ENCODE peak calls at places on chromosomes 12 and 14, in nine cellular contexts. T is psoas muscle, H is IMR-90, G is HCT116, U is Panc1, W is A549, L is heart left ventricle, V is right lobe of liver, X is lower lobe of right lung. F is an unnamed sample. For H3K4me1, the result is how much of the 10 kb centered on the place peaks cover.

GRCh38 chr12:38956337-38956736 is 50.9 kb upstream of the CPNE8 start:
- ATAC-seq in T (no peak), H (no peak), G (no peak), U (no peak), W (no peak), L (no peak), V (no peak), X (no peak), F (no peak)

GRCh38 chr12:89529738-89530137 is 3.9 kb upstream of the POC1B start:
- ATAC-seq in T (no peak), H (peak), G (no peak), U (no peak), W (no peak), L (no peak), V (peak), X (peak), F (no peak)

GRCh38 chr14:68781161-68782021 is 11.5 kb downstream of the ZFP36L1 start:
- ATAC-seq in T (no peak), H (no peak), G (no peak), U (no peak), W (no peak), L (peak), V (no peak), X (peak), F (no peak)

GRCh38 chr14:37546621-37547447 is 48.2 kb downstream of the FOXA1 start:
- ATAC-seq in T (no peak), H (peak), G (no peak), U (peak), W (peak), L (no peak), V (peak), X (peak), F (no peak)

GRCh38 chr12:32136404-32136803 is 29.8 kb downstream of the BICD1 start:
- ATAC-seq in T (no peak), H (no peak), G (no peak), U (no peak), W (no peak), L (no peak), V (no peak), X (no peak), F (no peak)

GRCh38 chr14:89915114-89915878 is 39.2 kb downstream of the EFCAB11 start:
- ATAC-seq in T (peak), H (peak), G (peak), U (no peak), W (peak), L (peak), V (peak), X (peak), F (peak)

GRCh38 chr12:124437621-124438414 is 129.6 kb downstream of the NCOR2 start:
- ATAC-seq in T (no peak), H (no peak), G (no peak), U (no peak), W (no peak), L (no peak), V (no peak), X (no peak), F (no peak)

GRCh38 chr12:64687816-64688599 is 71.2 kb downstream of the GNS start:
- ATAC-seq in T (no peak), H (peak), G (no peak), U (peak), W (peak), L (peak), V (no peak), X (no peak), F (peak)

GRCh38 chr12:101697930-101698781 is 716 bp downstream of the CHPT1 start:
- ATAC-seq in T (peak), H (peak), G (peak), U (peak), W (peak), L (peak), V (peak), X (peak), F (peak)

GRCh38 chr12:95336387-95337067 is 118.9 kb downstream of the VEZT start:
- ATAC-seq in T (peak), H (peak), G (peak), U (peak), W (peak), L (peak), V (peak), X (peak), F (peak)

GRCh38 chr14:34965365-34965764 is 17.4 kb upstream of the SRP54 start:
- ATAC-seq in T (no peak), H (no peak), G (no peak), U (no peak), W (no peak), L (peak), V (no peak), X (no peak), F (no peak)

GRCh38 chr12:21144309-21144708 is 13.3 kb downstream of the SLCO1B1 start:
- ATAC-seq in T (no peak), H (no peak), G (no peak), U (no peak), W (peak), L (no peak), V (peak), X (no peak), F (no peak)

GRCh38 chr12:103751171-103751570 is 89.9 kb downstream of the NT5DC3 start:
- ATAC-seq in T (no peak), H (no peak), G (peak), U (peak), W (peak), L (no peak), V (no peak), X (no peak), F (no peak)

GRCh38 chr14:58077621-58078020 is 74.4 kb downstream of the ARMH4 start:
- ATAC-seq in T (no peak), H (peak), G (no peak), U (no peak), W (no peak), L (no peak), V (no peak), X (no peak), F (no peak)

GRCh38 chr12:115398311-115398781 is 714.4 kb upstream of the TBX3 start:
- ATAC-seq in T (no peak), H (no peak), G (peak), U (no peak), W (peak), L (peak), V (peak), X (no peak), F (no peak)

GRCh38 chr12:45458854-45459807 is 243.2 kb downstream of the ANO6 start:
- ATAC-seq in T (no peak), H (no peak), G (no peak), U (no peak), W (no peak), L (peak), V (no peak), X (no peak), F (no peak)

GRCh38 chr14:81473456-81474155 is 60.0 kb downstream of the SEL1L start:
- ATAC-seq in T (no peak), H (no peak), G (no peak), U (no peak), W (no peak), L (no peak), V (no peak), X (no peak), F (no peak)

GRCh38 chr12:3262466-3262865 is 185.3 kb downstream of the TSPAN9 start:
- ATAC-seq in T (no peak), H (no peak), G (no peak), U (no peak), W (no peak), L (no peak), V (peak), X (no peak), F (no peak)

GRCh38 chr12:4932576-4932975 is 22.9 kb downstream of the KCNA1 start:
- ATAC-seq in T (no peak), H (no peak), G (no peak), U (no peak), W (no peak), L (no peak), V (no peak), X (no peak), F (no peak)

GRCh38 chr12:67592228-67593011 is 56.1 kb upstream of the DYRK2 start:
- ATAC-seq in T (peak), H (peak), G (peak), U (no peak), W (no peak), L (peak), V (peak), X (peak), F (no peak)

GRCh38 chr14:94088516-94088915 is 7.4 kb downstream of the IFI27L1 start:
- ATAC-seq in T (no peak), H (peak), G (no peak), U (no peak), W (no peak), L (no peak), V (no peak), X (no peak), F (no peak)

GRCh38 chr14:28754209-28754985 is 12.2 kb upstream of the FOXG1 start:
- ATAC-seq in T (peak), H (peak), G (no peak), U (peak), W (peak), L (no peak), V (peak), X (no peak), F (no peak)

GRCh38 chr12:93720559-93720958 is 43.4 kb downstream of the CRADD start:
- ATAC-seq in T (no peak), H (no peak), G (no peak), U (no peak), W (no peak), L (no peak), V (no peak), X (no peak), F (no peak)

GRCh38 chr14:72743626-72744025 is 150.3 kb downstream of the DPF3 start:
- ATAC-seq in T (no peak), H (no peak), G (no peak), U (no peak), W (no peak), L (no peak), V (no peak), X (no peak), F (no peak)

GRCh38 chr14:50524731-50525510 is 7.4 kb downstream of the MAP4K5 start:
- ATAC-seq in T (no peak), H (no peak), G (no peak), U (no peak), W (no peak), L (no peak), V (no peak), X (no peak), F (no peak)

GRCh38 chr14:56870336-56870735 is 60.1 kb upstream of the OTX2 start:
- ATAC-seq in T (no peak), H (no peak), G (no peak), U (no peak), W (no peak), L (no peak), V (no peak), X (no peak), F (no peak)

GRCh38 chr12:20212658-20213387 is 155.5 kb upstream of the PDE3A start:
- ATAC-seq in T (peak), H (peak), G (peak), U (peak), W (peak), L (peak), V (peak), X (peak), F (peak)

GRCh38 chr12:98895086-98895651 is 250.1 kb downstream of the APAF1 start:
- ATAC-seq in T (no peak), H (no peak), G (no peak), U (no peak), W (no peak), L (no peak), V (no peak), X (no peak), F (no peak)

GRCh38 chr14:76782115-76782884 is 21.0 kb downstream of the VASH1 start:
- ATAC-seq in T (peak), H (no peak), G (no peak), U (no peak), W (no peak), L (no peak), V (no peak), X (no peak), F (no peak)

GRCh38 chr12:58765653-58766554 is 154.4 kb downstream of the LRIG3 start:
- ATAC-seq in T (no peak), H (peak), G (no peak), U (no peak), W (peak), L (peak), V (peak), X (peak), F (no peak)

GRCh38 chr14:61720302-61720677 is 25.0 kb downstream of the HIF1A start:
- ATAC-seq in T (no peak), H (no peak), G (no peak), U (no peak), W (no peak), L (no peak), V (no peak), X (no peak), F (no peak)

GRCh38 chr14:62002636-62003035 is 240.4 kb downstream of the SNAPC1 start:
- ATAC-seq in T (no peak), H (no peak), G (no peak), U (no peak), W (no peak), L (no peak), V (no peak), X (no peak), F (no peak)

GRCh38 chr12:14612250-14612649 is 44.6 kb upstream of the PLBD1 start:
- ATAC-seq in T (no peak), H (no peak), G (no peak), U (no peak), W (no peak), L (no peak), V (no peak), X (no peak), F (no peak)

GRCh38 chr14:97706814-97707213 is 909.6 kb downstream of the VRK1 start:
- ATAC-seq in T (no peak), H (no peak), G (no peak), U (no peak), W (no peak), L (peak), V (no peak), X (peak), F (no peak)

GRCh38 chr12:94225924-94226630 is 77.7 kb downstream of the PLXNC1 start:
- ATAC-seq in T (no peak), H (no peak), G (no peak), U (no peak), W (no peak), L (no peak), V (no peak), X (no peak), F (no peak)

GRCh38 chr14:75254901-75255300 is 23.7 kb upstream of the FOS start:
- ATAC-seq in T (no peak), H (no peak), G (no peak), U (no peak), W (no peak), L (no peak), V (peak), X (no peak), F (no peak)

GRCh38 chr12:121289962-121290361 is 6.5 kb downstream of the CAMKK2 start:
- ATAC-seq in T (no peak), H (no peak), G (no peak), U (no peak), W (no peak), L (peak), V (peak), X (no peak), F (no peak)

GRCh38 chr14:32110200-32110896 is 33.2 kb downstream of the ARHGAP5 start:
- ATAC-seq in T (no peak), H (peak), G (no peak), U (no peak), W (peak), L (no peak), V (no peak), X (no peak), F (no peak)

GRCh38 chr12:98440165-98440581 is 75.2 kb upstream of the TMPO start:
- ATAC-seq in T (peak), H (peak), G (no peak), U (no peak), W (peak), L (peak), V (peak), X (peak), F (peak)

GRCh38 chr14:105253329-105253682 is 5.0 kb downstream of the BTBD6 start:
- ATAC-seq in T (no peak), H (no peak), G (no peak), U (no peak), W (no peak), L (no peak), V (no peak), X (no peak), F (no peak)
- H3K4me3 ChIP-seq in T (no peak), H (no peak), G (no peak), U (no peak), W (no peak), L (no peak), V (no peak), X (no peak), F (no peak)

GRCh38 chr12:6767301-6767591 is 1.1 kb downstream of the PTMS start:
- ATAC-seq in T (no peak), H (no peak), G (no peak), U (no peak), W (no peak), L (no peak), V (no peak), X (no peak), F (no peak)

GRCh38 chr12:6768385-6769002 is 2.3 kb downstream of the PTMS start:
- ATAC-seq in T (no peak), H (no peak), G (no peak), U (no peak), W (no peak), L (no peak), V (no peak), X (no peak), F (no peak)

GRCh38 chr12:6769003-6769389 is 2.8 kb downstream of the PTMS start:
- ATAC-seq in T (no peak), H (no peak), G (no peak), U (no peak), W (no peak), L (no peak), V (no peak), X (no peak), F (no peak)

GRCh38 chr12:6766651-6767300 is 613 bp downstream of the PTMS start:
- ATAC-seq in T (peak), H (peak), G (peak), U (peak), W (peak), L (peak), V (peak), X (peak), F (peak)

DNA sequence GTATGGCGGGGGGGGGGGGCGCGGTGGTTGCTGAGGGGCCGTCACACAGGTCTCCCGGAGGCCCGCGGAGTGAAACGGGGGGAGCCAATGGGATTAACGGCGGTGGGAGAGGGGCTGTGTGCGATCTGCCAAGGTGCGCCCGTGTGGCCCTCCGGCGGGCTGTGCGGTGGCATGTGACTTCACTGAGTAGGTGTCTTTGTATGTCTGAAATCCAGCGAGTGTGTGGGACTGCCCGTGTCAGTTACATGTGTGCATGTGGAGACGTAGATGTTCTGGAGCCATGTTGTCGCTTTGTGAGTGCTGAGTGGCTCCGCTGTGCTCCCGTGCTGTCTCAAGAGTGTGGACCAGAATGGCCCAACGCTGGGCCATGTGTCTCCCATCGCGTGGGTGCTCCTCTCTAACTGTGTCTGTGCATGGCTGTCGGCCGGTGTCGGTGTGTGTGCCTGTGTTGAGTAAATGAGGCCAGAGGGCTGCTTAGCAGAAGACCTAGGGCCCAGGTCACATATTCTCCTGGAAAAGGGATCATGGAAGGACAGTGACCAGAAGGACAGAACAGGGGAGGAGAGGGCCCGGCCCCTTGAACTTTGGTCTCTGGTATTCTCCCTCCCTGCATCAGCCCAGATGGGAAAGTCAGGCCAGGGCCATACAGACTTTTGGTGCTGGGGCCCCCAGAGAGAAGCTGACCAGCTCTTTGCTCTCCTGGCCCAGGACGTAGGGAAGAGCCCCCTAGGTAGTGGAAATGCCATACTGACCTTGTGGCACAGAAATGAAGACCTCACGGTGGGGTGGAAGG is 1.6 kb downstream of the PTMS start:
- ATAC-seq in T (no peak), H (no peak), G (no peak), U (no peak), W (no peak), L (no peak), V (peak), X (no peak), F (no peak)
- H3K4me1 ChIP-seq in T (under half), H (under half), G (under half), U (under half), W (half or more), L (half or more), V (under half), X (half or more), F (half or more)

DNA sequence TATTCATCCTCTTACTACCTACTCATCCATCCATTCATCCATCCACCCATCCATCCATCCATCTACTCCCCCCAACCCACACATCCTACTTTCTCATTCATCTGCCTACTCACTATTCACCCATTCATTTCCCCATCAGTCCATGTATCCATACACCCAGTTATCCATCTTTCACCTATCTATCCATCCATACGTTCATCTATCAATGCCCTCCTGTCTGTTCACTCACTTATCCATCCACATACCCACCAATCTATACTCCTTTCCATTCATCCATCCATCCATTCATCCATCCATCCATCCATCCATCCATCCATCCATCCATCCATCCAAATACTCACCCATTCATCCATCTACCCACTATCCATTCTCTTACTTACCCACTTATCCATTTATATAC is 117.8 kb upstream of the LHX5 start:
- ATAC-seq in T (no peak), H (no peak), G (no peak), U (no peak), W (no peak), L (no peak), V (no peak), X (no peak), F (no peak)
- TF ChIP-seq CTCF in T (no peak), H (no peak), G (no peak), U (no peak), W (no peak), L (no peak), V (no peak), X (no peak), F (no peak)

GRCh38 chr12:80064269-80064668 is 35.1 kb upstream of the OTOGL start:
- ATAC-seq in T (no peak), H (peak), G (no peak), U (no peak), W (no peak), L (no peak), V (no peak), X (no peak), F (no peak)

GRCh38 chr12:80064951-80065350 is 34.4 kb upstream of the OTOGL start:
- ATAC-seq in T (no peak), H (no peak), G (no peak), U (no peak), W (no peak), L (no peak), V (no peak), X (no peak), F (no peak)

DNA sequence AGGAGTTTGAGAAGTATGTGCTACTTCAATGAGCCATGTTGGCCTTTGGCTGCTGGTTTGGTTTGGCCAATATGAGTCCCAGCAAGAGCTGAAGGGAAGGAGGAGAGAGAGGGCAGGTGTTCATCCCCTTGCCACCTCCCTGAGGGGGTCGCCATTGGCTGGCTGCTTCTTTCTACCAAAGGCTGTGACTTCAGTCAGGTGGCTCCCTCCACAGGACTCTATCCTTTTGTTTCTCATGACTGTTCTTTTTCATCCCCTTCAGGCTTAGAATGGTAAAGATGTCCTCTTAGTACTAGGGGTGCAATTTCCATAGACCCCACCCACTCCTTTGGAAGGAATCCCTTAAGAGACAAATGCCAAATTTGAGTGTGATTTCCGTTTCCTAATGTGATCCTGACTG is 31.2 kb upstream of the OTOGL start:
- ATAC-seq in T (no peak), H (no peak), G (peak), U (no peak), W (no peak), L (no peak), V (no peak), X (no peak), F (no peak)
- H3K4me3 ChIP-seq in T (no peak), H (no peak), G (no peak), U (no peak), W (no peak), L (no peak), V (no peak), X (no peak), F (no peak)

GRCh38 chr12:27279836-27280235 is 35.8 kb downstream of the STK38L start:
- ATAC-seq in T (no peak), H (no peak), G (no peak), U (no peak), W (no peak), L (no peak), V (no peak), X (no peak), F (no peak)

GRCh38 chr12:27277846-27278260 is 33.8 kb downstream of the STK38L start:
- ATAC-seq in T (peak), H (peak), G (peak), U (peak), W (peak), L (peak), V (peak), X (no peak), F (peak)

GRCh38 chr12:27274706-27275105 is 30.6 kb downstream of the STK38L start:
- ATAC-seq in T (no peak), H (no peak), G (no peak), U (no peak), W (no peak), L (no peak), V (no peak), X (no peak), F (no peak)

GRCh38 chr12:27273114-27273513 is 29.0 kb downstream of the STK38L start:
- ATAC-seq in T (no peak), H (no peak), G (no peak), U (no peak), W (no peak), L (no peak), V (no peak), X (no peak), F (no peak)

GRCh38 chr12:27276275-27276674 is 32.2 kb downstream of the STK38L start:
- ATAC-seq in T (no peak), H (no peak), G (no peak), U (no peak), W (no peak), L (no peak), V (no peak), X (no peak), F (no peak)
- H3K4me1 ChIP-seq in T (under half), H (under half), G (under half), U (under half), W (under half), L (half or more), V (under half), X (under half), F (under half)